ENCODE peak calls at places on chromosome 16, in eight cellular contexts. One of them, this sample, is unnamed. For H3K36me3, the result is how much of the 10 kb centered on the place peaks cover.

GRCh38 chr16:53872248-53873221 is 168.6 kb downstream of the FTO start:
- DNase-seq in right lobe of liver: no peak
- DNase-seq in prostate gland: no peak
- DNase-seq in left ventricle myocardium inferior: no peak
- DNase-seq in CD8-positive, alpha-beta memory T cell: no peak
- DNase-seq in body of pancreas: no peak
- DNase-seq in ovary: no peak
- DNase-seq in GM06990: no peak
- DNase-seq in this sample: no peak

GRCh38 chr16:50878966-50879615 is 137.2 kb downstream of the CYLD start:
- DNase-seq in right lobe of liver: no peak
- DNase-seq in prostate gland: no peak
- DNase-seq in left ventricle myocardium inferior: no peak
- DNase-seq in CD8-positive, alpha-beta memory T cell: no peak
- DNase-seq in body of pancreas: no peak
- DNase-seq in ovary: no peak
- DNase-seq in GM06990: no peak
- DNase-seq in this sample: no peak

GRCh38 chr16:84535851-84536250 is 31.4 kb upstream of the MEAK7 start:
- DNase-seq in right lobe of liver: no peak
- DNase-seq in prostate gland: no peak
- DNase-seq in left ventricle myocardium inferior: no peak
- DNase-seq in CD8-positive, alpha-beta memory T cell: no peak
- DNase-seq in body of pancreas: no peak
- DNase-seq in ovary: no peak
- DNase-seq in GM06990: no peak
- DNase-seq in this sample: no peak

GRCh38 chr16:56488035-56488434 is 31.8 kb downstream of the BBS2 start:
- DNase-seq in right lobe of liver: no peak
- DNase-seq in prostate gland: no peak
- DNase-seq in left ventricle myocardium inferior: no peak
- DNase-seq in CD8-positive, alpha-beta memory T cell: no peak
- DNase-seq in body of pancreas: no peak
- DNase-seq in ovary: no peak
- DNase-seq in GM06990: no peak
- DNase-seq in this sample: no peak

GRCh38 chr16:12805091-12805490 is 1.4 kb upstream of the CPPED1 start:
- DNase-seq in right lobe of liver: no peak
- DNase-seq in prostate gland: no peak
- DNase-seq in left ventricle myocardium inferior: no peak
- DNase-seq in CD8-positive, alpha-beta memory T cell: no peak
- DNase-seq in body of pancreas: no peak
- DNase-seq in ovary: no peak
- DNase-seq in GM06990: no peak
- DNase-seq in this sample: no peak

GRCh38 chr16:19265531-19265930 is 20.0 kb upstream of the CLEC19A start:
- DNase-seq in right lobe of liver: no peak
- DNase-seq in prostate gland: no peak
- DNase-seq in left ventricle myocardium inferior: no peak
- DNase-seq in CD8-positive, alpha-beta memory T cell: no peak
- DNase-seq in body of pancreas: no peak
- DNase-seq in ovary: no peak
- DNase-seq in GM06990: no peak
- DNase-seq in this sample: no peak

GRCh38 chr16:85820604-85821372 is 21.3 kb downstream of the COX4I1 start:
- DNase-seq in right lobe of liver: no peak
- DNase-seq in prostate gland: no peak
- DNase-seq in left ventricle myocardium inferior: no peak
- DNase-seq in CD8-positive, alpha-beta memory T cell: no peak
- DNase-seq in body of pancreas: no peak
- DNase-seq in ovary: no peak
- DNase-seq in GM06990: no peak
- DNase-seq in this sample: peak

GRCh38 chr16:58755989-58756649 is 22.0 kb upstream of the GOT2 start:
- DNase-seq in right lobe of liver: peak
- DNase-seq in prostate gland: peak
- DNase-seq in left ventricle myocardium inferior: peak
- DNase-seq in CD8-positive, alpha-beta memory T cell: peak
- DNase-seq in body of pancreas: peak
- DNase-seq in ovary: peak
- DNase-seq in GM06990: peak
- DNase-seq in this sample: peak

GRCh38 chr16:51508813-51509212 is 357.7 kb upstream of the SALL1 start:
- DNase-seq in right lobe of liver: no peak
- DNase-seq in prostate gland: no peak
- DNase-seq in left ventricle myocardium inferior: no peak
- DNase-seq in CD8-positive, alpha-beta memory T cell: no peak
- DNase-seq in body of pancreas: no peak
- DNase-seq in ovary: no peak
- DNase-seq in GM06990: no peak
- DNase-seq in this sample: no peak

GRCh38 chr16:12600116-12600515 is 203.6 kb downstream of the CPPED1 start:
- DNase-seq in right lobe of liver: no peak
- DNase-seq in prostate gland: no peak
- DNase-seq in left ventricle myocardium inferior: no peak
- DNase-seq in CD8-positive, alpha-beta memory T cell: no peak
- DNase-seq in body of pancreas: no peak
- DNase-seq in ovary: no peak
- DNase-seq in GM06990: no peak
- DNase-seq in this sample: peak

GRCh38 chr16:56944954-56945839 is 13.3 kb downstream of the HERPUD1 start:
- DNase-seq in right lobe of liver: no peak
- DNase-seq in prostate gland: no peak
- DNase-seq in left ventricle myocardium inferior: no peak
- DNase-seq in CD8-positive, alpha-beta memory T cell: no peak
- DNase-seq in body of pancreas: peak
- DNase-seq in ovary: peak
- DNase-seq in GM06990: peak
- DNase-seq in this sample: peak

GRCh38 chr16:11038305-11038704 is 93.9 kb downstream of the CLEC16A start:
- DNase-seq in right lobe of liver: no peak
- DNase-seq in prostate gland: no peak
- DNase-seq in left ventricle myocardium inferior: no peak
- DNase-seq in CD8-positive, alpha-beta memory T cell: no peak
- DNase-seq in body of pancreas: no peak
- DNase-seq in ovary: no peak
- DNase-seq in GM06990: no peak
- DNase-seq in this sample: no peak

GRCh38 chr16:68396481-68396880 is 51.8 kb downstream of the SMPD3 start:
- DNase-seq in right lobe of liver: peak
- DNase-seq in prostate gland: peak
- DNase-seq in left ventricle myocardium inferior: no peak
- DNase-seq in CD8-positive, alpha-beta memory T cell: peak
- DNase-seq in body of pancreas: peak
- DNase-seq in ovary: no peak
- DNase-seq in GM06990: no peak
- DNase-seq in this sample: no peak

GRCh38 chr16:79519448-79519847 is 81.1 kb downstream of the MAF start:
- DNase-seq in right lobe of liver: peak
- DNase-seq in prostate gland: no peak
- DNase-seq in left ventricle myocardium inferior: peak
- DNase-seq in CD8-positive, alpha-beta memory T cell: no peak
- DNase-seq in body of pancreas: peak
- DNase-seq in ovary: no peak
- DNase-seq in GM06990: no peak
- DNase-seq in this sample: peak

GRCh38 chr16:72270531-72270930 is 98.6 kb upstream of the PMFBP1 start:
- DNase-seq in right lobe of liver: no peak
- DNase-seq in prostate gland: no peak
- DNase-seq in left ventricle myocardium inferior: no peak
- DNase-seq in CD8-positive, alpha-beta memory T cell: no peak
- DNase-seq in body of pancreas: no peak
- DNase-seq in ovary: no peak
- DNase-seq in GM06990: no peak
- DNase-seq in this sample: no peak

GRCh38 chr16:27566417-27566816 is 16.5 kb downstream of the KATNIP start:
- DNase-seq in right lobe of liver: no peak
- DNase-seq in prostate gland: no peak
- DNase-seq in left ventricle myocardium inferior: no peak
- DNase-seq in CD8-positive, alpha-beta memory T cell: no peak
- DNase-seq in body of pancreas: no peak
- DNase-seq in ovary: no peak
- DNase-seq in GM06990: no peak
- DNase-seq in this sample: peak

GRCh38 chr16:89600956-89601355 is 12.5 kb upstream of the DPEP1 start:
- DNase-seq in right lobe of liver: no peak
- DNase-seq in prostate gland: no peak
- DNase-seq in left ventricle myocardium inferior: no peak
- DNase-seq in CD8-positive, alpha-beta memory T cell: no peak
- DNase-seq in body of pancreas: no peak
- DNase-seq in ovary: no peak
- DNase-seq in GM06990: no peak
- DNase-seq in this sample: no peak

GRCh38 chr16:70577256-70577698 is 53.7 kb downstream of the SF3B3 start:
- DNase-seq in right lobe of liver: no peak
- DNase-seq in prostate gland: no peak
- DNase-seq in left ventricle myocardium inferior: no peak
- DNase-seq in CD8-positive, alpha-beta memory T cell: no peak
- DNase-seq in body of pancreas: no peak
- DNase-seq in ovary: no peak
- DNase-seq in GM06990: no peak
- DNase-seq in this sample: peak

GRCh38 chr16:87572959-87573358 is 29.3 kb upstream of the JPH3 start:
- DNase-seq in right lobe of liver: no peak
- DNase-seq in prostate gland: no peak
- DNase-seq in left ventricle myocardium inferior: no peak
- DNase-seq in CD8-positive, alpha-beta memory T cell: no peak
- DNase-seq in body of pancreas: no peak
- DNase-seq in ovary: no peak
- DNase-seq in GM06990: no peak
- DNase-seq in this sample: no peak

GRCh38 chr16:4987580-4988374 is 29.6 kb downstream of the SEC14L5 start:
- DNase-seq in right lobe of liver: peak
- DNase-seq in prostate gland: no peak
- DNase-seq in left ventricle myocardium inferior: no peak
- DNase-seq in CD8-positive, alpha-beta memory T cell: no peak
- DNase-seq in body of pancreas: no peak
- DNase-seq in ovary: no peak
- DNase-seq in GM06990: no peak
- DNase-seq in this sample: no peak

GRCh38 chr16:72872966-72873365 is 175.0 kb downstream of the ZFHX3 start:
- DNase-seq in right lobe of liver: no peak
- DNase-seq in prostate gland: no peak
- DNase-seq in left ventricle myocardium inferior: no peak
- DNase-seq in CD8-positive, alpha-beta memory T cell: no peak
- DNase-seq in body of pancreas: no peak
- DNase-seq in ovary: no peak
- DNase-seq in GM06990: no peak
- DNase-seq in this sample: no peak

GRCh38 chr16:12086861-12087260 is 110.3 kb downstream of the SNX29 start:
- DNase-seq in right lobe of liver: peak
- DNase-seq in prostate gland: no peak
- DNase-seq in left ventricle myocardium inferior: no peak
- DNase-seq in CD8-positive, alpha-beta memory T cell: no peak
- DNase-seq in body of pancreas: no peak
- DNase-seq in ovary: peak
- DNase-seq in GM06990: no peak
- DNase-seq in this sample: peak

GRCh38 chr16:77191259-77191969 is 424 bp downstream of the MON1B start:
- DNase-seq in right lobe of liver: peak
- DNase-seq in prostate gland: no peak
- DNase-seq in left ventricle myocardium inferior: no peak
- DNase-seq in CD8-positive, alpha-beta memory T cell: no peak
- DNase-seq in body of pancreas: no peak
- DNase-seq in ovary: peak
- DNase-seq in GM06990: peak
- DNase-seq in this sample: peak

GRCh38 chr16:3292604-3293003 is 9.3 kb downstream of the ZNF263 start:
- DNase-seq in right lobe of liver: no peak
- DNase-seq in prostate gland: no peak
- DNase-seq in left ventricle myocardium inferior: no peak
- DNase-seq in CD8-positive, alpha-beta memory T cell: no peak
- DNase-seq in body of pancreas: no peak
- DNase-seq in ovary: no peak
- DNase-seq in GM06990: no peak
- DNase-seq in this sample: no peak
- H3K36me3 ChIP-seq in right lobe of liver: under half
- H3K36me3 ChIP-seq in prostate gland: under half
- H3K36me3 ChIP-seq in left ventricle myocardium inferior: half or more
- H3K36me3 ChIP-seq in CD8-positive, alpha-beta memory T cell: under half
- H3K36me3 ChIP-seq in body of pancreas: under half
- H3K36me3 ChIP-seq in ovary: under half
- H3K36me3 ChIP-seq in GM06990: under half
- H3K36me3 ChIP-seq in this sample: half or more

GRCh38 chr16:1560153-1560552 is 26.7 kb downstream of the TMEM204 start:
- DNase-seq in right lobe of liver: no peak
- DNase-seq in prostate gland: no peak
- DNase-seq in left ventricle myocardium inferior: no peak
- DNase-seq in CD8-positive, alpha-beta memory T cell: no peak
- DNase-seq in body of pancreas: no peak
- DNase-seq in ovary: no peak
- DNase-seq in GM06990: no peak
- DNase-seq in this sample: peak
- H3K36me3 ChIP-seq in right lobe of liver: under half
- H3K36me3 ChIP-seq in prostate gland: under half
- H3K36me3 ChIP-seq in left ventricle myocardium inferior: half or more
- H3K36me3 ChIP-seq in CD8-positive, alpha-beta memory T cell: under half
- H3K36me3 ChIP-seq in body of pancreas: under half
- H3K36me3 ChIP-seq in ovary: under half
- H3K36me3 ChIP-seq in GM06990: under half
- H3K36me3 ChIP-seq in this sample: under half

GRCh38 chr16:3769942-3770341 is 52.6 kb upstream of the TRAP1 start:
- DNase-seq in right lobe of liver: no peak
- DNase-seq in prostate gland: no peak
- DNase-seq in left ventricle myocardium inferior: no peak
- DNase-seq in CD8-positive, alpha-beta memory T cell: no peak
- DNase-seq in body of pancreas: no peak
- DNase-seq in ovary: no peak
- DNase-seq in GM06990: no peak
- DNase-seq in this sample: no peak
- H3K36me3 ChIP-seq in right lobe of liver: under half
- H3K36me3 ChIP-seq in prostate gland: under half
- H3K36me3 ChIP-seq in left ventricle myocardium inferior: half or more
- H3K36me3 ChIP-seq in CD8-positive, alpha-beta memory T cell: half or more
- H3K36me3 ChIP-seq in body of pancreas: under half
- H3K36me3 ChIP-seq in ovary: under half
- H3K36me3 ChIP-seq in GM06990: under half
- H3K36me3 ChIP-seq in this sample: half or more

DNA sequence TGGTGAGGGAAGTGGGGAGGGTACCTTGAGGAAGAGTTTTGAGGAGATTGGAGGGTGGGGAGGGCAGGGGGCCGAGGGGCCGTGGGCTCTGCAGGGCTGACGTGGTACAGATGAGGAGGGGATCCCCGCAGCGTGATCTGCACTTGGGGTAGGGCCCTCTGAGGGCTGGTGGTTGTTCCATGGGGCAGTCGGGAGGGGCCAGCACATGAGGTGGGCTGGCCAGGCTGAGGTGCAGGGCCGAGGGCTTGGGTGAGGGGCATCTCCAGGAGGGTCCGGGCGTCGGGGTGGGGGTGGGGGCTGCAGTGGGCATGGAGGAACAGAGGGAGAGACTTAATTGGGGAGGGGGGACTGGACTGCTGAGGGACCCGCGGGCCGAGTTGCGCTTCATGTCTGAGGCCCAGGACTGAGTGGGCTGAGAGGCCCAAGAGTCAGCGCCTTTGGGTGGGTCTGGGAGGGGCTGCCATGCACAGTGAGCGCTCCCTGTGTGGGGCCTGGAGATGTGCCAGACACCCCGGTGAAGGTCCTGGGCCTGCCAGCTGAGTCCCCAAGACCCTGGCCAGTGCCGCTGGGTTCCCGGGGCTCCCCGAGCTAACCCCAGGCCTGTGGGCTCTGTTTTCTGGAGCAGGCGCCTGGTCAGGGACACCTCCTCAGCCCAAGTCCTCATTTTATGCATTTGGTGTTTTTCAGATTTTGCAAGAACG is 13.3 kb downstream of the PRSS27 start:
- DNase-seq in right lobe of liver: no peak
- DNase-seq in prostate gland: no peak
- DNase-seq in left ventricle myocardium inferior: no peak
- DNase-seq in CD8-positive, alpha-beta memory T cell: no peak
- DNase-seq in body of pancreas: no peak
- DNase-seq in ovary: no peak
- DNase-seq in GM06990: no peak
- DNase-seq in this sample: no peak
- H3K36me3 ChIP-seq in right lobe of liver: under half
- H3K36me3 ChIP-seq in prostate gland: under half
- H3K36me3 ChIP-seq in left ventricle myocardium inferior: half or more
- H3K36me3 ChIP-seq in CD8-positive, alpha-beta memory T cell: under half
- H3K36me3 ChIP-seq in body of pancreas: under half
- H3K36me3 ChIP-seq in ovary: under half
- H3K36me3 ChIP-seq in GM06990: under half
- H3K36me3 ChIP-seq in this sample: under half

This sample was measured in sigmoid colon.